ENCODE peak calls at places on chromosomes 6 and 20, in eight cellular contexts. One of them, this sample, is unnamed.
A peak's percentile ranks its signal among the peaks of the same experiment; 100 is the strongest.

GRCh38 chr6:44161997-44162338 is 3.3 kb downstream of the CAPN11 start:
- DNase-seq in Daoy: peak; percentile 85
- DNase-seq in WTC11: no peak
- DNase-seq in left cardiac atrium: no peak
- DNase-seq in activated B cell treated with CpG ODN at 0.5 μM for 24 hours: no peak
- DNase-seq in psoas muscle: no peak
- DNase-seq in kidney tubule cell: peak; percentile 31
- DNase-seq in activated CD4-positive, alpha-beta T cell treated with anti-CD3 and anti-CD28 coated beads, Interleukin-2, amount 10 ng/mL, durations not matched to agents 7 days and 5 days: no peak
- DNase-seq in this sample: no peak

GRCh38 chr6:112034236-112034990 is 19.5 kb upstream of the CCN6 start:
- DNase-seq in left cardiac atrium: no peak
- DNase-seq in psoas muscle: no peak
- DNase-seq in Daoy: no peak
- DNase-seq in activated CD4-positive, alpha-beta T cell treated with anti-CD3 and anti-CD28 coated beads, Interleukin-2, amount 10 ng/mL, durations not matched to agents 7 days and 5 days: no peak
- DNase-seq in activated B cell treated with CpG ODN at 0.5 μM for 24 hours: no peak
- DNase-seq in WTC11: no peak
- DNase-seq in kidney tubule cell: no peak
- DNase-seq in this sample: no peak

GRCh38 chr6:4459032-4459431 is 317.2 kb upstream of the CDYL start:
- DNase-seq in psoas muscle: no peak
- DNase-seq in WTC11: no peak
- DNase-seq in kidney tubule cell: peak; percentile 68
- DNase-seq in activated B cell treated with CpG ODN at 0.5 μM for 24 hours: no peak
- DNase-seq in left cardiac atrium: peak; percentile 37
- DNase-seq in activated CD4-positive, alpha-beta T cell treated with anti-CD3 and anti-CD28 coated beads, Interleukin-2, amount 10 ng/mL, durations not matched to agents 7 days and 5 days: no peak
- DNase-seq in Daoy: peak; percentile 86
- DNase-seq in this sample: no peak

GRCh38 chr6:113860165-113860955 is 3.2 kb downstream of the MARCKS start:
- DNase-seq in left cardiac atrium: peak; percentile 48
- DNase-seq in Daoy: peak; percentile 48
- DNase-seq in WTC11: peak; percentile 21
- DNase-seq in kidney tubule cell: peak; percentile 25
- DNase-seq in activated B cell treated with CpG ODN at 0.5 μM for 24 hours: peak; percentile 23
- DNase-seq in psoas muscle: peak; percentile 71
- DNase-seq in activated CD4-positive, alpha-beta T cell treated with anti-CD3 and anti-CD28 coated beads, Interleukin-2, amount 10 ng/mL, durations not matched to agents 7 days and 5 days: no peak
- DNase-seq in this sample: peak; percentile 75

GRCh38 chr6:73207221-73207837 is 18.0 kb downstream of the KHDC1L start:
- DNase-seq in activated CD4-positive, alpha-beta T cell treated with anti-CD3 and anti-CD28 coated beads, Interleukin-2, amount 10 ng/mL, durations not matched to agents 7 days and 5 days: no peak
- DNase-seq in activated B cell treated with CpG ODN at 0.5 μM for 24 hours: no peak
- DNase-seq in left cardiac atrium: no peak
- DNase-seq in psoas muscle: no peak
- DNase-seq in Daoy: no peak
- DNase-seq in WTC11: no peak
- DNase-seq in kidney tubule cell: peak; percentile 21
- DNase-seq in this sample: no peak

GRCh38 chr6:90458353-90459224 is 128.3 kb downstream of the MAP3K7 start:
- DNase-seq in psoas muscle: no peak
- DNase-seq in kidney tubule cell: peak; percentile 70
- DNase-seq in activated B cell treated with CpG ODN at 0.5 μM for 24 hours: no peak
- DNase-seq in activated CD4-positive, alpha-beta T cell treated with anti-CD3 and anti-CD28 coated beads, Interleukin-2, amount 10 ng/mL, durations not matched to agents 7 days and 5 days: peak; percentile 67
- DNase-seq in Daoy: no peak
- DNase-seq in left cardiac atrium: no peak
- DNase-seq in WTC11: no peak
- DNase-seq in this sample: no peak

GRCh38 chr6:20366082-20366834 is 35.4 kb upstream of the E2F3 start:
- DNase-seq in activated CD4-positive, alpha-beta T cell treated with anti-CD3 and anti-CD28 coated beads, Interleukin-2, amount 10 ng/mL, durations not matched to agents 7 days and 5 days: peak; percentile 71
- DNase-seq in kidney tubule cell: no peak
- DNase-seq in WTC11: no peak
- DNase-seq in left cardiac atrium: no peak
- DNase-seq in activated B cell treated with CpG ODN at 0.5 μM for 24 hours: no peak
- DNase-seq in psoas muscle: no peak
- DNase-seq in Daoy: peak; percentile 36
- DNase-seq in this sample: no peak

GRCh38 chr6:13307508-13307995 is 20.8 kb downstream of the TBC1D7 start:
- DNase-seq in WTC11: no peak
- DNase-seq in Daoy: no peak
- DNase-seq in left cardiac atrium: no peak
- DNase-seq in activated CD4-positive, alpha-beta T cell treated with anti-CD3 and anti-CD28 coated beads, Interleukin-2, amount 10 ng/mL, durations not matched to agents 7 days and 5 days: no peak
- DNase-seq in psoas muscle: no peak
- DNase-seq in kidney tubule cell: peak; percentile 87
- DNase-seq in activated B cell treated with CpG ODN at 0.5 μM for 24 hours: no peak
- DNase-seq in this sample: no peak

GRCh38 chr6:108673602-108674001 is 112.9 kb downstream of the FOXO3 start:
- DNase-seq in Daoy: no peak
- DNase-seq in left cardiac atrium: no peak
- DNase-seq in activated B cell treated with CpG ODN at 0.5 μM for 24 hours: no peak
- DNase-seq in psoas muscle: no peak
- DNase-seq in activated CD4-positive, alpha-beta T cell treated with anti-CD3 and anti-CD28 coated beads, Interleukin-2, amount 10 ng/mL, durations not matched to agents 7 days and 5 days: no peak
- DNase-seq in WTC11: no peak
- DNase-seq in kidney tubule cell: peak; percentile 43
- DNase-seq in this sample: no peak

GRCh38 chr6:160952633-160953281 is 38.8 kb upstream of the MAP3K4 start:
- DNase-seq in psoas muscle: no peak
- DNase-seq in kidney tubule cell: no peak
- DNase-seq in WTC11: no peak
- DNase-seq in activated B cell treated with CpG ODN at 0.5 μM for 24 hours: no peak
- DNase-seq in left cardiac atrium: no peak
- DNase-seq in activated CD4-positive, alpha-beta T cell treated with anti-CD3 and anti-CD28 coated beads, Interleukin-2, amount 10 ng/mL, durations not matched to agents 7 days and 5 days: no peak
- DNase-seq in Daoy: no peak
- DNase-seq in this sample: no peak

GRCh38 chr20:45097485-45098095 is 3.3 kb downstream of the KCNS1 start:
- DNase-seq in psoas muscle: no peak
- DNase-seq in Daoy: no peak
- DNase-seq in WTC11: peak; percentile 50
- DNase-seq in left cardiac atrium: peak; percentile 44
- DNase-seq in kidney tubule cell: peak; percentile 57
- DNase-seq in activated CD4-positive, alpha-beta T cell treated with anti-CD3 and anti-CD28 coated beads, Interleukin-2, amount 10 ng/mL, durations not matched to agents 7 days and 5 days: peak; percentile 55
- DNase-seq in activated B cell treated with CpG ODN at 0.5 μM for 24 hours: no peak
- DNase-seq in this sample: no peak

GRCh38 chr20:40006168-40006860 is 682.7 kb downstream of the MAFB start:
- DNase-seq in psoas muscle: no peak
- DNase-seq in Daoy: no peak
- DNase-seq in WTC11: no peak
- DNase-seq in kidney tubule cell: no peak
- DNase-seq in activated B cell treated with CpG ODN at 0.5 μM for 24 hours: no peak
- DNase-seq in left cardiac atrium: no peak
- DNase-seq in activated CD4-positive, alpha-beta T cell treated with anti-CD3 and anti-CD28 coated beads, Interleukin-2, amount 10 ng/mL, durations not matched to agents 7 days and 5 days: no peak
- DNase-seq in this sample: no peak

GRCh38 chr6:32845381-32845884 is 1.6 kb upstream of the PSMB8 start:
- DNase-seq in activated CD4-positive, alpha-beta T cell treated with anti-CD3 and anti-CD28 coated beads, Interleukin-2, amount 10 ng/mL, durations not matched to agents 7 days and 5 days: peak; percentile 64
- DNase-seq in Daoy: no peak
- DNase-seq in activated B cell treated with CpG ODN at 0.5 μM for 24 hours: peak; percentile 50
- DNase-seq in kidney tubule cell: no peak
- DNase-seq in psoas muscle: no peak
- DNase-seq in left cardiac atrium: no peak
- DNase-seq in WTC11: no peak
- DNase-seq in this sample: peak; percentile 57

GRCh38 chr6:149221774-149222070 is 95.8 kb upstream of the TAB2 start:
- DNase-seq in Daoy: peak; percentile 13
- DNase-seq in WTC11: no peak
- DNase-seq in activated CD4-positive, alpha-beta T cell treated with anti-CD3 and anti-CD28 coated beads, Interleukin-2, amount 10 ng/mL, durations not matched to agents 7 days and 5 days: no peak
- DNase-seq in activated B cell treated with CpG ODN at 0.5 μM for 24 hours: no peak
- DNase-seq in left cardiac atrium: no peak
- DNase-seq in psoas muscle: no peak
- DNase-seq in kidney tubule cell: peak; percentile 47
- DNase-seq in this sample: no peak

GRCh38 chr6:16576391-16577368 is 184.6 kb downstream of the ATXN1 start:
- DNase-seq in left cardiac atrium: no peak
- DNase-seq in activated CD4-positive, alpha-beta T cell treated with anti-CD3 and anti-CD28 coated beads, Interleukin-2, amount 10 ng/mL, durations not matched to agents 7 days and 5 days: no peak
- DNase-seq in kidney tubule cell: peak; percentile 75
- DNase-seq in Daoy: peak; percentile 16
- DNase-seq in WTC11: no peak
- DNase-seq in activated B cell treated with CpG ODN at 0.5 μM for 24 hours: no peak
- DNase-seq in psoas muscle: no peak
- DNase-seq in this sample: no peak

GRCh38 chr6:617485-618100 is 39.3 kb downstream of the HUS1B start:
- DNase-seq in left cardiac atrium: no peak
- DNase-seq in activated B cell treated with CpG ODN at 0.5 μM for 24 hours: no peak
- DNase-seq in psoas muscle: no peak
- DNase-seq in Daoy: no peak
- DNase-seq in kidney tubule cell: no peak
- DNase-seq in activated CD4-positive, alpha-beta T cell treated with anti-CD3 and anti-CD28 coated beads, Interleukin-2, amount 10 ng/mL, durations not matched to agents 7 days and 5 days: no peak
- DNase-seq in WTC11: peak; percentile 38
- DNase-seq in this sample: no peak

GRCh38 chr20:46009847-46010246 is 1.1 kb downstream of the MMP9 start:
- DNase-seq in psoas muscle: no peak
- DNase-seq in Daoy: no peak
- DNase-seq in WTC11: no peak
- DNase-seq in left cardiac atrium: no peak
- DNase-seq in activated CD4-positive, alpha-beta T cell treated with anti-CD3 and anti-CD28 coated beads, Interleukin-2, amount 10 ng/mL, durations not matched to agents 7 days and 5 days: no peak
- DNase-seq in activated B cell treated with CpG ODN at 0.5 μM for 24 hours: no peak
- DNase-seq in kidney tubule cell: no peak
- DNase-seq in this sample: no peak

GRCh38 chr6:117521785-117522502 is 39.5 kb downstream of the DCBLD1 start:
- DNase-seq in activated B cell treated with CpG ODN at 0.5 μM for 24 hours: no peak
- DNase-seq in Daoy: no peak
- DNase-seq in activated CD4-positive, alpha-beta T cell treated with anti-CD3 and anti-CD28 coated beads, Interleukin-2, amount 10 ng/mL, durations not matched to agents 7 days and 5 days: no peak
- DNase-seq in kidney tubule cell: no peak
- DNase-seq in left cardiac atrium: no peak
- DNase-seq in psoas muscle: no peak
- DNase-seq in WTC11: no peak
- DNase-seq in this sample: no peak

GRCh38 chr6:161085246-161085645 is 93.7 kb downstream of the MAP3K4 start:
- DNase-seq in activated B cell treated with CpG ODN at 0.5 μM for 24 hours: no peak
- DNase-seq in activated CD4-positive, alpha-beta T cell treated with anti-CD3 and anti-CD28 coated beads, Interleukin-2, amount 10 ng/mL, durations not matched to agents 7 days and 5 days: no peak
- DNase-seq in WTC11: no peak
- DNase-seq in left cardiac atrium: no peak
- DNase-seq in kidney tubule cell: no peak
- DNase-seq in Daoy: no peak
- DNase-seq in psoas muscle: no peak
- DNase-seq in this sample: no peak

GRCh38 chr6:110217255-110217654 is 37.0 kb downstream of the CDC40 start:
- DNase-seq in Daoy: no peak
- DNase-seq in kidney tubule cell: peak; percentile 89
- DNase-seq in psoas muscle: no peak
- DNase-seq in left cardiac atrium: no peak
- DNase-seq in activated CD4-positive, alpha-beta T cell treated with anti-CD3 and anti-CD28 coated beads, Interleukin-2, amount 10 ng/mL, durations not matched to agents 7 days and 5 days: no peak
- DNase-seq in activated B cell treated with CpG ODN at 0.5 μM for 24 hours: no peak
- DNase-seq in WTC11: no peak
- DNase-seq in this sample: no peak

GRCh38 chr6:56835612-56836011 is 119.3 kb upstream of the BEND6 start:
- DNase-seq in psoas muscle: no peak
- DNase-seq in kidney tubule cell: no peak
- DNase-seq in Daoy: no peak
- DNase-seq in activated CD4-positive, alpha-beta T cell treated with anti-CD3 and anti-CD28 coated beads, Interleukin-2, amount 10 ng/mL, durations not matched to agents 7 days and 5 days: no peak
- DNase-seq in left cardiac atrium: no peak
- DNase-seq in activated B cell treated with CpG ODN at 0.5 μM for 24 hours: no peak
- DNase-seq in WTC11: no peak
- DNase-seq in this sample: no peak

GRCh38 chr6:157885211-157885788 is 62.3 kb downstream of the SNX9 start:
- DNase-seq in Daoy: no peak
- DNase-seq in left cardiac atrium: no peak
- DNase-seq in psoas muscle: no peak
- DNase-seq in WTC11: no peak
- DNase-seq in activated CD4-positive, alpha-beta T cell treated with anti-CD3 and anti-CD28 coated beads, Interleukin-2, amount 10 ng/mL, durations not matched to agents 7 days and 5 days: peak; percentile 68
- DNase-seq in kidney tubule cell: no peak
- DNase-seq in activated B cell treated with CpG ODN at 0.5 μM for 24 hours: no peak
- DNase-seq in this sample: no peak

GRCh38 chr6:88177961-88178464 is 11.9 kb upstream of the CNR1 start:
- DNase-seq in WTC11: no peak
- DNase-seq in activated B cell treated with CpG ODN at 0.5 μM for 24 hours: no peak
- DNase-seq in activated CD4-positive, alpha-beta T cell treated with anti-CD3 and anti-CD28 coated beads, Interleukin-2, amount 10 ng/mL, durations not matched to agents 7 days and 5 days: no peak
- DNase-seq in kidney tubule cell: peak; percentile 42
- DNase-seq in Daoy: peak; percentile 33
- DNase-seq in left cardiac atrium: no peak
- DNase-seq in psoas muscle: no peak
- DNase-seq in this sample: no peak

GRCh38 chr6:106083618-106084017 is 2.5 kb upstream of the PRDM1 start:
- DNase-seq in Daoy: no peak
- DNase-seq in left cardiac atrium: no peak
- DNase-seq in kidney tubule cell: no peak
- DNase-seq in WTC11: no peak
- DNase-seq in psoas muscle: no peak
- DNase-seq in activated CD4-positive, alpha-beta T cell treated with anti-CD3 and anti-CD28 coated beads, Interleukin-2, amount 10 ng/mL, durations not matched to agents 7 days and 5 days: no peak
- DNase-seq in activated B cell treated with CpG ODN at 0.5 μM for 24 hours: no peak
- DNase-seq in this sample: no peak

GRCh38 chr6:128479991-128480390 is 40.4 kb downstream of the PTPRK start:
- DNase-seq in Daoy: no peak
- DNase-seq in WTC11: no peak
- DNase-seq in kidney tubule cell: no peak
- DNase-seq in left cardiac atrium: no peak
- DNase-seq in psoas muscle: no peak
- DNase-seq in activated CD4-positive, alpha-beta T cell treated with anti-CD3 and anti-CD28 coated beads, Interleukin-2, amount 10 ng/mL, durations not matched to agents 7 days and 5 days: no peak
- DNase-seq in activated B cell treated with CpG ODN at 0.5 μM for 24 hours: no peak
- DNase-seq in this sample: no peak

GRCh38 chr20:64244281-64244805 is 11.2 kb upstream of the PCMTD2 start:
- DNase-seq in Daoy: no peak
- DNase-seq in activated B cell treated with CpG ODN at 0.5 μM for 24 hours: no peak
- DNase-seq in kidney tubule cell: no peak
- DNase-seq in left cardiac atrium: no peak
- DNase-seq in psoas muscle: no peak
- DNase-seq in WTC11: no peak
- DNase-seq in activated CD4-positive, alpha-beta T cell treated with anti-CD3 and anti-CD28 coated beads, Interleukin-2, amount 10 ng/mL, durations not matched to agents 7 days and 5 days: no peak
- DNase-seq in this sample: no peak

GRCh38 chr6:105911106-105911629 is 175.0 kb upstream of the PRDM1 start:
- DNase-seq in kidney tubule cell: no peak
- DNase-seq in Daoy: no peak
- DNase-seq in activated CD4-positive, alpha-beta T cell treated with anti-CD3 and anti-CD28 coated beads, Interleukin-2, amount 10 ng/mL, durations not matched to agents 7 days and 5 days: no peak
- DNase-seq in psoas muscle: no peak
- DNase-seq in activated B cell treated with CpG ODN at 0.5 μM for 24 hours: no peak
- DNase-seq in left cardiac atrium: no peak
- DNase-seq in WTC11: no peak
- DNase-seq in this sample: no peak

GRCh38 chr6:152461556-152461955 is 175.6 kb downstream of the SYNE1 start:
- DNase-seq in Daoy: peak; percentile 20
- DNase-seq in psoas muscle: no peak
- DNase-seq in kidney tubule cell: peak; percentile 60
- DNase-seq in WTC11: no peak
- DNase-seq in activated B cell treated with CpG ODN at 0.5 μM for 24 hours: no peak
- DNase-seq in left cardiac atrium: no peak
- DNase-seq in activated CD4-positive, alpha-beta T cell treated with anti-CD3 and anti-CD28 coated beads, Interleukin-2, amount 10 ng/mL, durations not matched to agents 7 days and 5 days: no peak
- DNase-seq in this sample: no peak

GRCh38 chr6:151275121-151275520 is 35.4 kb downstream of the AKAP12 start:
- DNase-seq in psoas muscle: no peak
- DNase-seq in Daoy: no peak
- DNase-seq in WTC11: no peak
- DNase-seq in left cardiac atrium: no peak
- DNase-seq in kidney tubule cell: no peak
- DNase-seq in activated CD4-positive, alpha-beta T cell treated with anti-CD3 and anti-CD28 coated beads, Interleukin-2, amount 10 ng/mL, durations not matched to agents 7 days and 5 days: no peak
- DNase-seq in activated B cell treated with CpG ODN at 0.5 μM for 24 hours: no peak
- DNase-seq in this sample: no peak

GRCh38 chr6:10383312-10384063 is 31.4 kb downstream of the TFAP2A start:
- DNase-seq in activated B cell treated with CpG ODN at 0.5 μM for 24 hours: no peak
- DNase-seq in psoas muscle: no peak
- DNase-seq in kidney tubule cell: peak; percentile 10
- DNase-seq in WTC11: peak; percentile 49
- DNase-seq in Daoy: peak; percentile 71
- DNase-seq in activated CD4-positive, alpha-beta T cell treated with anti-CD3 and anti-CD28 coated beads, Interleukin-2, amount 10 ng/mL, durations not matched to agents 7 days and 5 days: no peak
- DNase-seq in left cardiac atrium: no peak
- DNase-seq in this sample: no peak

GRCh38 chr20:32429343-32429742 is 71.2 kb downstream of the ASXL1 start:
- DNase-seq in activated B cell treated with CpG ODN at 0.5 μM for 24 hours: no peak
- DNase-seq in left cardiac atrium: no peak
- DNase-seq in WTC11: no peak
- DNase-seq in Daoy: no peak
- DNase-seq in psoas muscle: no peak
- DNase-seq in kidney tubule cell: no peak
- DNase-seq in activated CD4-positive, alpha-beta T cell treated with anti-CD3 and anti-CD28 coated beads, Interleukin-2, amount 10 ng/mL, durations not matched to agents 7 days and 5 days: no peak
- DNase-seq in this sample: no peak

GRCh38 chr6:111918825-111919224 is 45.6 kb upstream of the FYN start:
- DNase-seq in kidney tubule cell: peak; percentile 35
- DNase-seq in activated B cell treated with CpG ODN at 0.5 μM for 24 hours: no peak
- DNase-seq in left cardiac atrium: peak; percentile 27
- DNase-seq in Daoy: peak; percentile 87
- DNase-seq in WTC11: no peak
- DNase-seq in psoas muscle: peak; percentile 61
- DNase-seq in activated CD4-positive, alpha-beta T cell treated with anti-CD3 and anti-CD28 coated beads, Interleukin-2, amount 10 ng/mL, durations not matched to agents 7 days and 5 days: no peak
- DNase-seq in this sample: no peak